ENCODE peak calls at places on chromosomes 6 and 20, in eight cellular contexts. One of them, this sample, is unnamed.

GRCh38 chr20:32685541-32686529 is 12.1 kb upstream of the C20orf203 start:
- DNase-seq in left lung: no peak
- DNase-seq in cardiac muscle cell: no peak
- DNase-seq in activated CD4-positive, alpha-beta T cell treated with anti-CD3 and anti-CD28 coated beads, Interleukin-2, amount 50 U/mL, for 24 hours: no peak
- DNase-seq in NCI-H1105 treated with DMSO at 0.1 percent for 48 hours: no peak
- DNase-seq in NCI-H2081: no peak
- DNase-seq in MCF 10A: peak
- DNase-seq in glutamatergic neuron: no peak
- DNase-seq in this sample: no peak

GRCh38 chr6:135195045-135195444 is 13.9 kb downstream of the MYB start:
- DNase-seq in activated CD4-positive, alpha-beta T cell treated with anti-CD3 and anti-CD28 coated beads, Interleukin-2, amount 50 U/mL, for 24 hours: no peak
- DNase-seq in NCI-H1105 treated with DMSO at 0.1 percent for 48 hours: no peak
- DNase-seq in MCF 10A: no peak
- DNase-seq in cardiac muscle cell: no peak
- DNase-seq in glutamatergic neuron: no peak
- DNase-seq in left lung: no peak
- DNase-seq in NCI-H2081: no peak
- DNase-seq in this sample: no peak

GRCh38 chr6:14450133-14451040 is 332.8 kb downstream of the CD83 start:
- DNase-seq in MCF 10A: no peak
- DNase-seq in left lung: no peak
- DNase-seq in NCI-H2081: peak
- DNase-seq in cardiac muscle cell: no peak
- DNase-seq in glutamatergic neuron: no peak
- DNase-seq in activated CD4-positive, alpha-beta T cell treated with anti-CD3 and anti-CD28 coated beads, Interleukin-2, amount 50 U/mL, for 24 hours: no peak
- DNase-seq in NCI-H1105 treated with DMSO at 0.1 percent for 48 hours: peak
- DNase-seq in this sample: no peak

GRCh38 chr6:148790817-148791216 is 44.0 kb downstream of the UST start:
- DNase-seq in cardiac muscle cell: no peak
- DNase-seq in NCI-H2081: no peak
- DNase-seq in activated CD4-positive, alpha-beta T cell treated with anti-CD3 and anti-CD28 coated beads, Interleukin-2, amount 50 U/mL, for 24 hours: no peak
- DNase-seq in glutamatergic neuron: no peak
- DNase-seq in left lung: no peak
- DNase-seq in NCI-H1105 treated with DMSO at 0.1 percent for 48 hours: no peak
- DNase-seq in MCF 10A: no peak
- DNase-seq in this sample: no peak

GRCh38 chr6:8066108-8066507 is 1.9 kb upstream of the BLOC1S5 start:
- DNase-seq in cardiac muscle cell: no peak
- DNase-seq in glutamatergic neuron: no peak
- DNase-seq in activated CD4-positive, alpha-beta T cell treated with anti-CD3 and anti-CD28 coated beads, Interleukin-2, amount 50 U/mL, for 24 hours: no peak
- DNase-seq in NCI-H2081: no peak
- DNase-seq in NCI-H1105 treated with DMSO at 0.1 percent for 48 hours: no peak
- DNase-seq in MCF 10A: no peak
- DNase-seq in left lung: no peak
- DNase-seq in this sample: no peak

GRCh38 chr6:113733386-113733785 is 123.8 kb upstream of the MARCKS start:
- DNase-seq in NCI-H2081: no peak
- DNase-seq in activated CD4-positive, alpha-beta T cell treated with anti-CD3 and anti-CD28 coated beads, Interleukin-2, amount 50 U/mL, for 24 hours: no peak
- DNase-seq in left lung: no peak
- DNase-seq in cardiac muscle cell: no peak
- DNase-seq in glutamatergic neuron: no peak
- DNase-seq in NCI-H1105 treated with DMSO at 0.1 percent for 48 hours: no peak
- DNase-seq in MCF 10A: no peak
- DNase-seq in this sample: no peak

GRCh38 chr6:31094389-31094881 is 17.9 kb downstream of the C6orf15 start:
- DNase-seq in activated CD4-positive, alpha-beta T cell treated with anti-CD3 and anti-CD28 coated beads, Interleukin-2, amount 50 U/mL, for 24 hours: no peak
- DNase-seq in NCI-H1105 treated with DMSO at 0.1 percent for 48 hours: no peak
- DNase-seq in cardiac muscle cell: no peak
- DNase-seq in MCF 10A: peak
- DNase-seq in glutamatergic neuron: no peak
- DNase-seq in NCI-H2081: peak
- DNase-seq in left lung: no peak
- DNase-seq in this sample: no peak

GRCh38 chr6:69719602-69720193 is 77.1 kb downstream of the LMBRD1 start:
- DNase-seq in cardiac muscle cell: peak
- DNase-seq in MCF 10A: peak
- DNase-seq in glutamatergic neuron: no peak
- DNase-seq in activated CD4-positive, alpha-beta T cell treated with anti-CD3 and anti-CD28 coated beads, Interleukin-2, amount 50 U/mL, for 24 hours: no peak
- DNase-seq in NCI-H1105 treated with DMSO at 0.1 percent for 48 hours: peak
- DNase-seq in NCI-H2081: peak
- DNase-seq in left lung: no peak
- DNase-seq in this sample: no peak

GRCh38 chr6:31610891-31611425 is 4.1 kb upstream of the AIF1 start:
- DNase-seq in NCI-H1105 treated with DMSO at 0.1 percent for 48 hours: no peak
- DNase-seq in MCF 10A: no peak
- DNase-seq in NCI-H2081: no peak
- DNase-seq in left lung: no peak
- DNase-seq in glutamatergic neuron: no peak
- DNase-seq in cardiac muscle cell: no peak
- DNase-seq in activated CD4-positive, alpha-beta T cell treated with anti-CD3 and anti-CD28 coated beads, Interleukin-2, amount 50 U/mL, for 24 hours: no peak
- DNase-seq in this sample: no peak

GRCh38 chr6:54183616-54184015 is 72.4 kb downstream of the MLIP start:
- DNase-seq in glutamatergic neuron: no peak
- DNase-seq in NCI-H1105 treated with DMSO at 0.1 percent for 48 hours: no peak
- DNase-seq in NCI-H2081: no peak
- DNase-seq in left lung: peak
- DNase-seq in activated CD4-positive, alpha-beta T cell treated with anti-CD3 and anti-CD28 coated beads, Interleukin-2, amount 50 U/mL, for 24 hours: no peak
- DNase-seq in cardiac muscle cell: no peak
- DNase-seq in MCF 10A: no peak
- DNase-seq in this sample: no peak

GRCh38 chr6:108544586-108544985 is 16.1 kb upstream of the FOXO3 start:
- DNase-seq in glutamatergic neuron: no peak
- DNase-seq in left lung: no peak
- DNase-seq in activated CD4-positive, alpha-beta T cell treated with anti-CD3 and anti-CD28 coated beads, Interleukin-2, amount 50 U/mL, for 24 hours: no peak
- DNase-seq in MCF 10A: no peak
- DNase-seq in NCI-H2081: no peak
- DNase-seq in cardiac muscle cell: no peak
- DNase-seq in NCI-H1105 treated with DMSO at 0.1 percent for 48 hours: no peak
- DNase-seq in this sample: no peak

GRCh38 chr20:50744143-50744792 is 12.9 kb downstream of the PARD6B start:
- DNase-seq in glutamatergic neuron: no peak
- DNase-seq in NCI-H1105 treated with DMSO at 0.1 percent for 48 hours: no peak
- DNase-seq in left lung: peak
- DNase-seq in cardiac muscle cell: peak
- DNase-seq in NCI-H2081: no peak
- DNase-seq in activated CD4-positive, alpha-beta T cell treated with anti-CD3 and anti-CD28 coated beads, Interleukin-2, amount 50 U/mL, for 24 hours: no peak
- DNase-seq in MCF 10A: peak
- DNase-seq in this sample: no peak

GRCh38 chr20:59992531-59992930 is 34.3 kb downstream of the CDH26 start:
- DNase-seq in activated CD4-positive, alpha-beta T cell treated with anti-CD3 and anti-CD28 coated beads, Interleukin-2, amount 50 U/mL, for 24 hours: no peak
- DNase-seq in left lung: no peak
- DNase-seq in NCI-H2081: no peak
- DNase-seq in MCF 10A: peak
- DNase-seq in NCI-H1105 treated with DMSO at 0.1 percent for 48 hours: no peak
- DNase-seq in cardiac muscle cell: no peak
- DNase-seq in glutamatergic neuron: no peak
- DNase-seq in this sample: no peak

GRCh38 chr6:170165501-170166117 is 125.3 kb downstream of the DLL1 start:
- DNase-seq in NCI-H1105 treated with DMSO at 0.1 percent for 48 hours: no peak
- DNase-seq in left lung: peak
- DNase-seq in activated CD4-positive, alpha-beta T cell treated with anti-CD3 and anti-CD28 coated beads, Interleukin-2, amount 50 U/mL, for 24 hours: no peak
- DNase-seq in MCF 10A: no peak
- DNase-seq in cardiac muscle cell: peak
- DNase-seq in glutamatergic neuron: no peak
- DNase-seq in NCI-H2081: no peak
- DNase-seq in this sample: no peak

GRCh38 chr20:1927217-1927616 is 32.0 kb downstream of the SIRPA start:
- DNase-seq in left lung: no peak
- DNase-seq in NCI-H2081: no peak
- DNase-seq in glutamatergic neuron: no peak
- DNase-seq in cardiac muscle cell: no peak
- DNase-seq in NCI-H1105 treated with DMSO at 0.1 percent for 48 hours: no peak
- DNase-seq in MCF 10A: no peak
- DNase-seq in activated CD4-positive, alpha-beta T cell treated with anti-CD3 and anti-CD28 coated beads, Interleukin-2, amount 50 U/mL, for 24 hours: no peak
- DNase-seq in this sample: no peak

GRCh38 chr20:15342987-15343639 is 1005.7 kb upstream of the FLRT3 start:
- DNase-seq in left lung: no peak
- DNase-seq in MCF 10A: no peak
- DNase-seq in activated CD4-positive, alpha-beta T cell treated with anti-CD3 and anti-CD28 coated beads, Interleukin-2, amount 50 U/mL, for 24 hours: no peak
- DNase-seq in cardiac muscle cell: no peak
- DNase-seq in NCI-H1105 treated with DMSO at 0.1 percent for 48 hours: no peak
- DNase-seq in glutamatergic neuron: no peak
- DNase-seq in NCI-H2081: no peak
- DNase-seq in this sample: no peak

GRCh38 chr6:139550361-139550760 is 175.9 kb upstream of the CITED2 start:
- DNase-seq in glutamatergic neuron: no peak
- DNase-seq in MCF 10A: no peak
- DNase-seq in NCI-H1105 treated with DMSO at 0.1 percent for 48 hours: no peak
- DNase-seq in cardiac muscle cell: no peak
- DNase-seq in left lung: no peak
- DNase-seq in activated CD4-positive, alpha-beta T cell treated with anti-CD3 and anti-CD28 coated beads, Interleukin-2, amount 50 U/mL, for 24 hours: no peak
- DNase-seq in NCI-H2081: no peak
- DNase-seq in this sample: no peak

GRCh38 chr6:34179106-34179720 is 33.3 kb upstream of the GRM4 start:
- DNase-seq in activated CD4-positive, alpha-beta T cell treated with anti-CD3 and anti-CD28 coated beads, Interleukin-2, amount 50 U/mL, for 24 hours: no peak
- DNase-seq in MCF 10A: no peak
- DNase-seq in glutamatergic neuron: no peak
- DNase-seq in NCI-H2081: no peak
- DNase-seq in left lung: no peak
- DNase-seq in NCI-H1105 treated with DMSO at 0.1 percent for 48 hours: no peak
- DNase-seq in cardiac muscle cell: no peak
- DNase-seq in this sample: no peak

GRCh38 chr20:41175727-41176330 is 38.5 kb downstream of the PLCG1 start:
- DNase-seq in left lung: no peak
- DNase-seq in glutamatergic neuron: no peak
- DNase-seq in NCI-H1105 treated with DMSO at 0.1 percent for 48 hours: no peak
- DNase-seq in activated CD4-positive, alpha-beta T cell treated with anti-CD3 and anti-CD28 coated beads, Interleukin-2, amount 50 U/mL, for 24 hours: no peak
- DNase-seq in cardiac muscle cell: no peak
- DNase-seq in NCI-H2081: no peak
- DNase-seq in MCF 10A: no peak
- DNase-seq in this sample: peak

GRCh38 chr6:15247750-15248450 is 2.0 kb downstream of the JARID2 start:
- DNase-seq in left lung: peak
- DNase-seq in MCF 10A: peak
- DNase-seq in activated CD4-positive, alpha-beta T cell treated with anti-CD3 and anti-CD28 coated beads, Interleukin-2, amount 50 U/mL, for 24 hours: peak
- DNase-seq in NCI-H1105 treated with DMSO at 0.1 percent for 48 hours: peak
- DNase-seq in NCI-H2081: peak
- DNase-seq in glutamatergic neuron: peak
- DNase-seq in cardiac muscle cell: peak
- DNase-seq in this sample: peak

GRCh38 chr20:57146155-57146554 is 120.3 kb downstream of the BMP7 start:
- DNase-seq in MCF 10A: no peak
- DNase-seq in glutamatergic neuron: no peak
- DNase-seq in NCI-H1105 treated with DMSO at 0.1 percent for 48 hours: no peak
- DNase-seq in left lung: no peak
- DNase-seq in NCI-H2081: no peak
- DNase-seq in cardiac muscle cell: no peak
- DNase-seq in activated CD4-positive, alpha-beta T cell treated with anti-CD3 and anti-CD28 coated beads, Interleukin-2, amount 50 U/mL, for 24 hours: no peak
- DNase-seq in this sample: no peak